ENCODE peak calls at places on chromosomes 11 and 22, in ten cellular contexts. G is lower leg skin; F is heart right ventricle; K is right lobe of liver; Z is OCI-LY7; S is cardiac muscle cell; R is dorsolateral prefrontal cortex; Y is kidney epithelial cell; B is AG09309; A is CD8-positive, alpha-beta T cell. E is an unnamed sample.

GRCh38 chr11:118290923-118291322 is 13.6 kb upstream of the CD3E start:
- DNase-seq in Y (no peak), A (peak), F (no peak), R (no peak), Z (peak), K (peak), S (peak), B (no peak), G (no peak), E (no peak)

GRCh38 chr11:95255523-95256165 is 24.6 kb upstream of the SESN3 start:
- DNase-seq in R (no peak), Z (peak), K (no peak), B (no peak), Y (no peak), A (no peak), S (no peak), F (no peak), G (no peak), E (no peak)

GRCh38 chr22:23058481-23059336 is 11.6 kb upstream of the GNAZ start:
- DNase-seq in G (peak), K (no peak), R (no peak), B (no peak), F (no peak), A (no peak), S (no peak), Y (no peak), Z (no peak), E (no peak)

GRCh38 chr11:64850979-64851567 is 6.6 kb upstream of the CDC42BPG start:
- DNase-seq in A (no peak), R (no peak), K (no peak), G (no peak), Z (peak), B (no peak), Y (no peak), F (no peak), S (no peak), E (no peak)

GRCh38 chr11:105148241-105148640 is 8.7 kb upstream of the CARD18 start:
- DNase-seq in F (no peak), G (no peak), S (no peak), K (no peak), Y (no peak), B (no peak), R (no peak), A (no peak), Z (no peak), E (no peak)

GRCh38 chr11:122367809-122368231 is 251.8 kb upstream of the BLID start:
- DNase-seq in B (no peak), F (no peak), G (no peak), K (peak), S (peak), Z (no peak), Y (no peak), R (no peak), A (no peak), E (peak)

GRCh38 chr11:23406131-23406819 is 546.0 kb upstream of the CCDC179 start:
- DNase-seq in A (no peak), B (no peak), R (no peak), F (no peak), S (no peak), K (no peak), Y (no peak), Z (no peak), G (no peak), E (no peak)

GRCh38 chr22:23704062-23704461 is 13.2 kb downstream of the RGL4 start:
- DNase-seq in S (no peak), R (no peak), B (no peak), K (no peak), F (no peak), G (no peak), A (no peak), Y (no peak), Z (no peak), E (no peak)

GRCh38 chr11:128963744-128964340 is 21.2 kb upstream of the TP53AIP1 start:
- DNase-seq in K (no peak), F (no peak), A (no peak), G (no peak), R (no peak), Z (no peak), B (no peak), Y (no peak), S (peak), E (peak)

GRCh38 chr11:68663482-68664010 is 20.8 kb upstream of the GAL start:
- DNase-seq in F (no peak), K (no peak), S (no peak), Z (no peak), Y (no peak), R (no peak), B (no peak), G (no peak), A (no peak), E (no peak)

GRCh38 chr11:31995525-31996123 is 95.2 kb upstream of the RCN1 start:
- DNase-seq in A (no peak), R (peak), F (no peak), B (peak), Z (peak), G (no peak), S (peak), K (no peak), Y (no peak), E (peak)

GRCh38 chr11:82823635-82824614 is 76.3 kb downstream of the PRCP start:
- DNase-seq in G (no peak), B (no peak), F (no peak), R (peak), Y (no peak), K (no peak), A (no peak), Z (peak), S (no peak), E (no peak)

GRCh38 chr11:17252704-17253103 is 23.8 kb upstream of the NUCB2 start:
- DNase-seq in F (no peak), B (no peak), S (no peak), A (no peak), G (no peak), R (no peak), K (no peak), Z (no peak), Y (no peak), E (no peak)

GRCh38 chr22:26998134-26998533 is 340.7 kb downstream of the MIAT start:
- DNase-seq in Z (no peak), F (no peak), G (no peak), B (no peak), Y (no peak), R (no peak), K (no peak), A (no peak), S (peak), E (peak)

GRCh38 chr11:16945671-16946469 is 68.3 kb downstream of the PLEKHA7 start:
- DNase-seq in G (no peak), R (peak), A (no peak), B (no peak), Y (no peak), K (peak), F (peak), S (peak), Z (peak), E (peak)

GRCh38 chr22:45575607-45576272 is 73.1 kb downstream of the FBLN1 start:
- DNase-seq in Z (no peak), A (no peak), Y (no peak), F (no peak), S (no peak), G (no peak), B (no peak), R (no peak), K (no peak), E (no peak)

GRCh38 chr11:65606876-65607613 is 7.0 kb downstream of the MAP3K11 start:
- DNase-seq in K (peak), A (no peak), B (peak), Y (peak), R (peak), G (peak), Z (peak), F (peak), S (peak), E (peak)

GRCh38 chr11:115458877-115459276 is 45.3 kb downstream of the CADM1 start:
- DNase-seq in S (no peak), B (no peak), F (no peak), Y (no peak), R (no peak), K (no peak), Z (no peak), G (no peak), A (no peak), E (no peak)

GRCh38 chr11:77073328-77074001 is 6.7 kb downstream of the CAPN5 start:
- DNase-seq in G (peak), K (no peak), Y (peak), A (no peak), Z (no peak), F (peak), B (peak), S (peak), R (no peak), E (peak)

GRCh38 chr11:27319065-27319464 is 44.0 kb downstream of the CCDC34 start:
- DNase-seq in B (no peak), Z (no peak), S (peak), F (no peak), K (no peak), G (no peak), R (no peak), Y (peak), A (no peak), E (peak)

GRCh38 chr11:72598901-72599300 is 75.3 kb downstream of the PDE2A start:
- DNase-seq in Z (no peak), Y (no peak), A (no peak), K (peak), S (peak), G (no peak), R (no peak), B (no peak), F (peak), E (peak)

DNA sequence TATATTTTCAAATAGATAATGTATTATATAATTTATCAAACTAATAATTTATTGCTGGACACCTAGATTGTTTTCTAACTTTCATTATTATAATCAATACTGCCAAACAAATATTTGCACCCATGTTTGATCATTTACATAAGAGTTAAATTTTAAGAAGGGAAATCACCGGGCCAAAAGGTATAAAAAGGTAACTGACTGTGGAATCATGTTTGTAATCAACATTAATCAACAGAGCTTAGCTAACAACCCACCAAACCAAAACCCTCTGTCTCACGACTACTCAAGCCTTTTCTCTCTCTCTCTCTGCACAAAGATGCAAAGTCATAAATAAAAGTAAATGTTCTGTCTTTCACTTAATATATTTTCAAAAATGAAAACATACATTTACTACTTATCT is 14.8 kb downstream of the LPXN start:
- DNase-seq in S (no peak), Y (no peak), F (no peak), A (no peak), G (no peak), B (no peak), K (no peak), Z (no peak), R (no peak), E (no peak)
- H3K4me3 ChIP-seq in S (no peak), Y (no peak), F (no peak), A (no peak), G (no peak), B (no peak), K (no peak), Z (no peak), R (peak), E (no peak)

GRCh38 chr11:126282361-126282741 is 542 bp upstream of the TIRAP start:
- DNase-seq in S (peak), F (peak), A (peak), Y (no peak), Z (peak), K (peak), R (peak), G (no peak), B (no peak), E (peak)

GRCh38 chr11:126284829-126285228 is 1.9 kb downstream of the TIRAP start:
- DNase-seq in Z (peak), S (peak), F (no peak), G (peak), Y (peak), K (peak), B (peak), A (peak), R (no peak), E (peak)

GRCh38 chr11:126281666-126282175 is 1.2 kb upstream of the TIRAP start:
- DNase-seq in G (no peak), Z (no peak), R (no peak), B (no peak), A (no peak), S (no peak), F (no peak), Y (no peak), K (no peak), E (no peak)

GRCh38 chr11:126281245-126281644 is 1.6 kb upstream of the TIRAP start:
- DNase-seq in G (no peak), K (no peak), Z (no peak), F (no peak), A (no peak), S (no peak), Y (no peak), B (no peak), R (no peak), E (no peak)

DNA sequence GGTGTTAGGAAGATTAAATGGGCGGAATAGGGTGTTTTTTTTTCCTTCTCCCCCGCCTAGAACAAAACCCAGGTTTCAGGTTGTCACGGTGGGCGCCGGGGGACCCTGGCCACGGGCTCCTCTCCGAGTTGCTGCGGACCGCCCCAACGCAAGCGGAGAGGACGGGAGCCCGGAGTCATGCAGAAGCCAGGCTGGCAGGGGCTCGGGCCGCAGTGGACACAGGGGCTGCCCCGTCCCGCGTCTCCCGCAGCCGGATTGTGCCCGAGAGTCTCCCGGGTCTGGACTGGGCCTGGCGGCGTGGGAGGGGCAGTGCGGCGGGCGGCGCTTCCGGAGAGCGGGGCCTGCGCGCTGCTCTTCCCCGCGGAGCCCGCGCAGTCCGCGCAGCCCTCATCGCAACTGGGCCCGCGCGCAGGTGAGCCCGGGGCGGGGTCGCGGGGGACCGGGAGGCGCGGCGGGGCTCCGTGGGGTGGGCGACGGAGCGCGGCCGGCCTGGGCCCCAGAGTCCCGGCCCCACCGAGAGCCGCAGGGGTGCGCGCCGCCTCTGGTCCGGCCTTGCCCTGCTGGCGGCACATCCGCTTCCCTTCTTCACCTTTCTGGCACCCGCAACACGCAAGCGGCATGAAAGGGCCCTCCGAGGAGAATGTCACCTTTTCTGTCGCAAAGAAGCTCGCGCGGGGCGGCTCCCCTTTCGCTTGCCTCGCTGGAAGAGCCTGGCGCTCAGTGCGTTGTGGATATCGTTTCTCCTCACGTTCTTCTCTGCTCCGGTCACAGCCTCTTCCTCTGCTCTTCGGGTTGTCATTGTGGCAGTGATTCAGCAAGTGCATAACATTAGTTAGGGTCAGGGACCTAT is at the start of gene TIRAP:
- DNase-seq in S (peak), G (peak), Y (no peak), Z (peak), B (no peak), K (peak), R (peak), F (peak), A (peak), E (peak)
- TF ChIP-seq CTCF in S (no peak), G (no peak), Y (no peak), Z (no peak), B (no peak), K (no peak), R (no peak), F (no peak), A (no peak), E (no peak)

GRCh38 chr11:1573077-1573846 is 1.2 kb upstream of the DUSP8 start:
- DNase-seq in Z (no peak), R (no peak), K (peak), A (peak), G (no peak), B (no peak), F (no peak), Y (no peak), S (no peak), E (no peak)

GRCh38 chr11:1573847-1574255 is 1.8 kb upstream of the DUSP8 start:
- DNase-seq in S (no peak), A (no peak), F (no peak), K (peak), R (no peak), B (no peak), Y (no peak), Z (no peak), G (no peak), E (no peak)

GRCh38 chr11:1576825-1577224 is 4.8 kb upstream of the DUSP8 start:
- DNase-seq in F (no peak), Z (no peak), Y (no peak), A (no peak), S (no peak), B (no peak), K (no peak), G (no peak), R (no peak), E (no peak)

GRCh38 chr11:1572200-1573076 is at the start of gene DUSP8:
- DNase-seq in A (peak), K (peak), G (peak), R (peak), Z (peak), B (no peak), S (peak), Y (peak), F (peak), E (peak)

DNA sequence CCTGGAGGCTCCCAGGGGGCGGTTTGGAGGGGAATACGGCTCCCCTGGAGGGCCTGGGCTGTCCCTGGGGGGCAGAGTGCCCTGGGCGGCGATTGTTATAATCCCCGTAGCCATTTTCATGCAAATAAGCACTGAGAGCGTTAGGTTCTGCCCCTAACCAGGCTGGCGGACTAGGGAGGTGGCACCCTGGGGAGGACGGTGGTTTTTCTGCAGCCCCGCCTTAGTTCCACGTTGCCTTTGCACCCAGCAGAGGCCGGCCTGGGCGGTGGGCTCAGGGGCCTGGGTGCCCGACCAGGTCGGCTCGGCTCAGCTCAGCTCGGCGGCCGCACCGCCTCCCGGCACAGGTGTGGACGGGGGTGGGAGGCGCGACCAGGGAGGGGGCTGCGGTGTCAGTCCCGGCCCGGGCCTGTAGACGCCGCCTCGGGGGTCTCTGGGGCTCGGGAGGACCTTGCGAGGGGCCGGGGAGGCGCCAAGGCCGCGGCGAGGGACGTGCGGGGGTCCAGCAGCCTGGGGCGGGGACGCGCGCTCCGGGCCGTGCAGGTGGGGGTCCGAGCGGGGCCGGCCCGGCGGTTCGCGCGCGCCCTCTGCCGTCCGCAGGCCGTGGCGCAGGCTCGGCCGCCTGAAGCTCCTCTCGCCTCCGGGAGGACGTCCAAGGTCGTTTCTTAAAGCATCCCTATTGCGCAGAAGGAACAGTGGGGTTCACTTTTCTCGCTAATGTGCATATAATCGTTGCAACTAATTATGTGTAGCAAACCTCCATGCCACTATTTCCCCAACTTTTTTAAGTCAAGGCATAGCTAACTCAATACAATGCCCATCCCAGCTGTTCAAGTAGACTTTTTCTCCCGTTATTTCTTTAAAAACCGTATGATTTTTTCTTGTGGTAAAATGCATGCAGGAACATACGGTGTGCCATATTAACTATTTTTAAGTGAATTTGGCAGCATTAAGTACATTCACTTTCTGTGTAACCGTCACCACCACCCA is 2.5 kb upstream of the DUSP8 start:
- DNase-seq in B (no peak), S (peak), Z (peak), R (peak), F (peak), Y (no peak), K (peak), A (peak), G (no peak), E (peak)
- H3K4me3 ChIP-seq in B (no peak), S (peak), Z (peak), R (peak), F (peak), Y (peak), K (peak), A (peak), G (no peak), E (no peak)

GRCh38 chr11:60887531-60887930 is 18.9 kb downstream of the PRPF19 start:
- DNase-seq in F (no peak), Y (no peak), Z (peak), B (no peak), G (peak), K (no peak), A (peak), S (peak), R (peak), E (peak)
- TF ChIP-seq CTCF in F (peak), Y (peak), Z (peak), B (peak), G (no peak), K (peak), A (peak), S (peak), R (peak), E (peak)

GRCh38 chr22:17190702-17191101 is 28.5 kb downstream of the ADA2 start:
- DNase-seq in F (no peak), B (no peak), R (no peak), S (no peak), Z (no peak), A (no peak), K (no peak), Y (no peak), G (no peak), E (no peak)
- H3K4me3 ChIP-seq in F (no peak), B (no peak), R (no peak), S (no peak), Z (no peak), A (no peak), K (no peak), Y (no peak), G (no peak), E (no peak)

DNA sequence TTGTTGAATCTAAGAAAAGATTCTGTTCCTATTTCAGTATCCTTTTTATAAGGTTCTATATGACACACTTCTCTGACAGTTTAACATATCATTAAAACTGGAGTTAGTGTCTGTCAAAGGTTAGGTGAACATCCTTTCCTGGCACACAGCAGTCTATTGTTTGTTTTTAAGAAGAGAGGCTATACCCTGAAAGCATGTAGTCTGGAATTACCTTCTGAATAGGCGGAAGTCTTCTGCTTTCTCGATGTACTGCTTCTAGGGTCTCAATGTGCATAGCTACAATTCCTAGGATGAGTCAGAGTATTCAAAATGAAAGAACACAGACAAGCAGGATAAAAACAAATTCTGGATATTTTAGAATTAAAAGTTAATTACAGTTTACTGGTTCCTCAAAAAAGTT is 188.6 kb downstream of the SWAP70 start:
- DNase-seq in Y (no peak), F (no peak), B (no peak), S (no peak), G (no peak), Z (no peak), K (no peak), A (no peak), R (no peak), E (no peak)
- TF ChIP-seq CTCF in Y (no peak), F (no peak), B (no peak), S (no peak), G (no peak), Z (no peak), K (no peak), A (no peak), R (no peak), E (no peak)